ENCODE peak calls at places on chromosomes 5 and 9, in six cellular contexts. One of them, this sample, is unnamed.

GRCh38 chr9:26888271-26888670 is 4.3 kb downstream of the CAAP1 start:
- DNase-seq in NCI-H510A treated with DMSO at 0.1 percent for 48 hours: no peak
- DNase-seq in HT1080: no peak
- DNase-seq in NCI-H1105 treated with DMSO at 0.1 percent for 48 hours: no peak
- DNase-seq in NK-92 treated with Interleukin-12 subunit alpha and Interleukin-12 subunit beta, amount 100 ng/mL, for 24 hours: no peak
- DNase-seq in LoVo: no peak
- DNase-seq in this sample: no peak

GRCh38 chr9:99576002-99576401 is 245.7 kb upstream of the NR4A3 start:
- DNase-seq in NCI-H510A treated with DMSO at 0.1 percent for 48 hours: no peak
- DNase-seq in HT1080: peak
- DNase-seq in NK-92 treated with Interleukin-12 subunit alpha and Interleukin-12 subunit beta, amount 100 ng/mL, for 24 hours: no peak
- DNase-seq in LoVo: no peak
- DNase-seq in NCI-H1105 treated with DMSO at 0.1 percent for 48 hours: no peak
- DNase-seq in this sample: peak

GRCh38 chr9:18796871-18797270 is 236.1 kb downstream of the SAXO1 start:
- DNase-seq in LoVo: no peak
- DNase-seq in HT1080: no peak
- DNase-seq in NCI-H510A treated with DMSO at 0.1 percent for 48 hours: no peak
- DNase-seq in NK-92 treated with Interleukin-12 subunit alpha and Interleukin-12 subunit beta, amount 100 ng/mL, for 24 hours: no peak
- DNase-seq in NCI-H1105 treated with DMSO at 0.1 percent for 48 hours: no peak
- DNase-seq in this sample: no peak

GRCh38 chr9:106830527-106831140 is 32.3 kb upstream of the ZNF462 start:
- DNase-seq in NCI-H1105 treated with DMSO at 0.1 percent for 48 hours: no peak
- DNase-seq in HT1080: peak
- DNase-seq in NCI-H510A treated with DMSO at 0.1 percent for 48 hours: no peak
- DNase-seq in NK-92 treated with Interleukin-12 subunit alpha and Interleukin-12 subunit beta, amount 100 ng/mL, for 24 hours: no peak
- DNase-seq in LoVo: no peak
- DNase-seq in this sample: no peak

GRCh38 chr5:3200356-3200755 is 395.3 kb upstream of the IRX1 start:
- DNase-seq in HT1080: no peak
- DNase-seq in LoVo: no peak
- DNase-seq in NCI-H1105 treated with DMSO at 0.1 percent for 48 hours: no peak
- DNase-seq in NCI-H510A treated with DMSO at 0.1 percent for 48 hours: no peak
- DNase-seq in NK-92 treated with Interleukin-12 subunit alpha and Interleukin-12 subunit beta, amount 100 ng/mL, for 24 hours: no peak
- DNase-seq in this sample: no peak

GRCh38 chr5:178293400-178293799 is 60.8 kb upstream of the PHYKPL start:
- DNase-seq in HT1080: no peak
- DNase-seq in NCI-H1105 treated with DMSO at 0.1 percent for 48 hours: peak
- DNase-seq in NK-92 treated with Interleukin-12 subunit alpha and Interleukin-12 subunit beta, amount 100 ng/mL, for 24 hours: no peak
- DNase-seq in NCI-H510A treated with DMSO at 0.1 percent for 48 hours: no peak
- DNase-seq in LoVo: no peak
- DNase-seq in this sample: no peak

GRCh38 chr5:15248731-15249130 is 251.2 kb upstream of the FBXL7 start:
- DNase-seq in NCI-H510A treated with DMSO at 0.1 percent for 48 hours: no peak
- DNase-seq in NCI-H1105 treated with DMSO at 0.1 percent for 48 hours: no peak
- DNase-seq in LoVo: no peak
- DNase-seq in HT1080: no peak
- DNase-seq in NK-92 treated with Interleukin-12 subunit alpha and Interleukin-12 subunit beta, amount 100 ng/mL, for 24 hours: no peak
- DNase-seq in this sample: peak

GRCh38 chr9:78428640-78429039 is 131.7 kb downstream of the PSAT1 start:
- DNase-seq in HT1080: no peak
- DNase-seq in NK-92 treated with Interleukin-12 subunit alpha and Interleukin-12 subunit beta, amount 100 ng/mL, for 24 hours: no peak
- DNase-seq in NCI-H1105 treated with DMSO at 0.1 percent for 48 hours: no peak
- DNase-seq in LoVo: no peak
- DNase-seq in NCI-H510A treated with DMSO at 0.1 percent for 48 hours: no peak
- DNase-seq in this sample: no peak

GRCh38 chr5:173637340-173637739 is 20.9 kb upstream of the BOD1 start:
- DNase-seq in NCI-H1105 treated with DMSO at 0.1 percent for 48 hours: no peak
- DNase-seq in HT1080: no peak
- DNase-seq in NK-92 treated with Interleukin-12 subunit alpha and Interleukin-12 subunit beta, amount 100 ng/mL, for 24 hours: no peak
- DNase-seq in NCI-H510A treated with DMSO at 0.1 percent for 48 hours: no peak
- DNase-seq in LoVo: no peak
- DNase-seq in this sample: no peak

GRCh38 chr5:103808464-103809106 is 246.0 kb upstream of the NUDT12 start:
- DNase-seq in NCI-H1105 treated with DMSO at 0.1 percent for 48 hours: peak
- DNase-seq in NCI-H510A treated with DMSO at 0.1 percent for 48 hours: peak
- DNase-seq in LoVo: peak
- DNase-seq in HT1080: peak
- DNase-seq in NK-92 treated with Interleukin-12 subunit alpha and Interleukin-12 subunit beta, amount 100 ng/mL, for 24 hours: no peak
- DNase-seq in this sample: peak

GRCh38 chr5:173055722-173055982 is 500 bp upstream of the CREBRF start:
- DNase-seq in NCI-H1105 treated with DMSO at 0.1 percent for 48 hours: no peak
- DNase-seq in NK-92 treated with Interleukin-12 subunit alpha and Interleukin-12 subunit beta, amount 100 ng/mL, for 24 hours: no peak
- DNase-seq in HT1080: no peak
- DNase-seq in LoVo: no peak
- DNase-seq in NCI-H510A treated with DMSO at 0.1 percent for 48 hours: no peak
- DNase-seq in this sample: no peak

GRCh38 chr5:68088302-68088701 is 127.3 kb upstream of the PIK3R1 start:
- DNase-seq in NCI-H1105 treated with DMSO at 0.1 percent for 48 hours: no peak
- DNase-seq in NK-92 treated with Interleukin-12 subunit alpha and Interleukin-12 subunit beta, amount 100 ng/mL, for 24 hours: no peak
- DNase-seq in LoVo: no peak
- DNase-seq in HT1080: no peak
- DNase-seq in NCI-H510A treated with DMSO at 0.1 percent for 48 hours: no peak
- DNase-seq in this sample: no peak

GRCh38 chr5:179312557-179313235 is 32.6 kb downstream of the ADAMTS2 start:
- DNase-seq in NCI-H1105 treated with DMSO at 0.1 percent for 48 hours: no peak
- DNase-seq in HT1080: no peak
- DNase-seq in NCI-H510A treated with DMSO at 0.1 percent for 48 hours: no peak
- DNase-seq in NK-92 treated with Interleukin-12 subunit alpha and Interleukin-12 subunit beta, amount 100 ng/mL, for 24 hours: no peak
- DNase-seq in LoVo: no peak
- DNase-seq in this sample: no peak

GRCh38 chr9:109430231-109430630 is 67.9 kb downstream of the PTPN3 start:
- DNase-seq in HT1080: no peak
- DNase-seq in NCI-H510A treated with DMSO at 0.1 percent for 48 hours: no peak
- DNase-seq in LoVo: no peak
- DNase-seq in NK-92 treated with Interleukin-12 subunit alpha and Interleukin-12 subunit beta, amount 100 ng/mL, for 24 hours: no peak
- DNase-seq in NCI-H1105 treated with DMSO at 0.1 percent for 48 hours: no peak
- DNase-seq in this sample: no peak

GRCh38 chr9:14437336-14438231 is 123.6 kb upstream of the NFIB start:
- DNase-seq in NCI-H510A treated with DMSO at 0.1 percent for 48 hours: peak
- DNase-seq in LoVo: no peak
- DNase-seq in NCI-H1105 treated with DMSO at 0.1 percent for 48 hours: peak
- DNase-seq in NK-92 treated with Interleukin-12 subunit alpha and Interleukin-12 subunit beta, amount 100 ng/mL, for 24 hours: no peak
- DNase-seq in HT1080: no peak
- DNase-seq in this sample: no peak

GRCh38 chr9:104286792-104287191 is 192.7 kb downstream of the SMC2 start:
- DNase-seq in NCI-H510A treated with DMSO at 0.1 percent for 48 hours: no peak
- DNase-seq in HT1080: peak
- DNase-seq in LoVo: peak
- DNase-seq in NCI-H1105 treated with DMSO at 0.1 percent for 48 hours: no peak
- DNase-seq in NK-92 treated with Interleukin-12 subunit alpha and Interleukin-12 subunit beta, amount 100 ng/mL, for 24 hours: no peak
- DNase-seq in this sample: no peak

GRCh38 chr5:153881687-153882086 is 157.0 kb downstream of the FAM114A2 start:
- DNase-seq in NK-92 treated with Interleukin-12 subunit alpha and Interleukin-12 subunit beta, amount 100 ng/mL, for 24 hours: no peak
- DNase-seq in NCI-H510A treated with DMSO at 0.1 percent for 48 hours: no peak
- DNase-seq in NCI-H1105 treated with DMSO at 0.1 percent for 48 hours: no peak
- DNase-seq in LoVo: no peak
- DNase-seq in HT1080: no peak
- DNase-seq in this sample: no peak

GRCh38 chr5:132239776-132240175 is 12.1 kb upstream of the P4HA2 start:
- DNase-seq in NK-92 treated with Interleukin-12 subunit alpha and Interleukin-12 subunit beta, amount 100 ng/mL, for 24 hours: no peak
- DNase-seq in HT1080: no peak
- DNase-seq in NCI-H1105 treated with DMSO at 0.1 percent for 48 hours: no peak
- DNase-seq in LoVo: no peak
- DNase-seq in NCI-H510A treated with DMSO at 0.1 percent for 48 hours: no peak
- DNase-seq in this sample: no peak

GRCh38 chr5:67515020-67515689 is 318.6 kb upstream of the CD180 start:
- DNase-seq in NCI-H1105 treated with DMSO at 0.1 percent for 48 hours: no peak
- DNase-seq in NK-92 treated with Interleukin-12 subunit alpha and Interleukin-12 subunit beta, amount 100 ng/mL, for 24 hours: peak
- DNase-seq in HT1080: no peak
- DNase-seq in NCI-H510A treated with DMSO at 0.1 percent for 48 hours: no peak
- DNase-seq in LoVo: no peak
- DNase-seq in this sample: no peak

GRCh38 chr5:116137544-116138378 is 52.9 kb downstream of the COMMD10 start:
- DNase-seq in NCI-H1105 treated with DMSO at 0.1 percent for 48 hours: peak
- DNase-seq in NK-92 treated with Interleukin-12 subunit alpha and Interleukin-12 subunit beta, amount 100 ng/mL, for 24 hours: no peak
- DNase-seq in LoVo: peak
- DNase-seq in NCI-H510A treated with DMSO at 0.1 percent for 48 hours: peak
- DNase-seq in HT1080: peak
- DNase-seq in this sample: peak

GRCh38 chr9:967851-968641 is 8.4 kb upstream of the DMRT3 start:
- DNase-seq in NK-92 treated with Interleukin-12 subunit alpha and Interleukin-12 subunit beta, amount 100 ng/mL, for 24 hours: no peak
- DNase-seq in NCI-H1105 treated with DMSO at 0.1 percent for 48 hours: peak
- DNase-seq in HT1080: no peak
- DNase-seq in NCI-H510A treated with DMSO at 0.1 percent for 48 hours: peak
- DNase-seq in LoVo: peak
- DNase-seq in this sample: no peak

GRCh38 chr5:133680830-133681555 is 68.7 kb upstream of the FSTL4 start:
- DNase-seq in NK-92 treated with Interleukin-12 subunit alpha and Interleukin-12 subunit beta, amount 100 ng/mL, for 24 hours: no peak
- DNase-seq in HT1080: no peak
- DNase-seq in NCI-H510A treated with DMSO at 0.1 percent for 48 hours: no peak
- DNase-seq in NCI-H1105 treated with DMSO at 0.1 percent for 48 hours: no peak
- DNase-seq in LoVo: no peak
- DNase-seq in this sample: no peak

GRCh38 chr5:1021136-1021968 is 12.8 kb downstream of the NKD2 start:
- DNase-seq in NK-92 treated with Interleukin-12 subunit alpha and Interleukin-12 subunit beta, amount 100 ng/mL, for 24 hours: no peak
- DNase-seq in NCI-H1105 treated with DMSO at 0.1 percent for 48 hours: no peak
- DNase-seq in HT1080: no peak
- DNase-seq in NCI-H510A treated with DMSO at 0.1 percent for 48 hours: no peak
- DNase-seq in LoVo: no peak
- DNase-seq in this sample: no peak

GRCh38 chr5:61933787-61934626 is 372.0 kb upstream of the KIF2A start:
- DNase-seq in LoVo: peak
- DNase-seq in NK-92 treated with Interleukin-12 subunit alpha and Interleukin-12 subunit beta, amount 100 ng/mL, for 24 hours: peak
- DNase-seq in HT1080: peak
- DNase-seq in NCI-H510A treated with DMSO at 0.1 percent for 48 hours: peak
- DNase-seq in NCI-H1105 treated with DMSO at 0.1 percent for 48 hours: peak
- DNase-seq in this sample: peak

GRCh38 chr9:127972316-127972871 is 8.4 kb downstream of the EEIG1 start:
- DNase-seq in NCI-H510A treated with DMSO at 0.1 percent for 48 hours: no peak
- DNase-seq in NCI-H1105 treated with DMSO at 0.1 percent for 48 hours: no peak
- DNase-seq in NK-92 treated with Interleukin-12 subunit alpha and Interleukin-12 subunit beta, amount 100 ng/mL, for 24 hours: no peak
- DNase-seq in LoVo: no peak
- DNase-seq in HT1080: no peak
- DNase-seq in this sample: no peak

GRCh38 chr5:173765661-173766060 is 122.5 kb upstream of the CPEB4 start:
- DNase-seq in NCI-H1105 treated with DMSO at 0.1 percent for 48 hours: no peak
- DNase-seq in HT1080: no peak
- DNase-seq in NK-92 treated with Interleukin-12 subunit alpha and Interleukin-12 subunit beta, amount 100 ng/mL, for 24 hours: no peak
- DNase-seq in NCI-H510A treated with DMSO at 0.1 percent for 48 hours: no peak
- DNase-seq in LoVo: no peak
- DNase-seq in this sample: no peak

GRCh38 chr5:34735436-34736426 is 79.6 kb downstream of the RAI14 start:
- DNase-seq in LoVo: no peak
- DNase-seq in NCI-H510A treated with DMSO at 0.1 percent for 48 hours: no peak
- DNase-seq in NCI-H1105 treated with DMSO at 0.1 percent for 48 hours: no peak
- DNase-seq in HT1080: peak
- DNase-seq in NK-92 treated with Interleukin-12 subunit alpha and Interleukin-12 subunit beta, amount 100 ng/mL, for 24 hours: no peak
- DNase-seq in this sample: no peak

GRCh38 chr5:44644628-44645027 is 164.1 kb upstream of the MRPS30 start:
- DNase-seq in NK-92 treated with Interleukin-12 subunit alpha and Interleukin-12 subunit beta, amount 100 ng/mL, for 24 hours: no peak
- DNase-seq in NCI-H510A treated with DMSO at 0.1 percent for 48 hours: no peak
- DNase-seq in HT1080: no peak
- DNase-seq in LoVo: no peak
- DNase-seq in NCI-H1105 treated with DMSO at 0.1 percent for 48 hours: no peak
- DNase-seq in this sample: no peak

GRCh38 chr9:78295731-78296130 is 1.2 kb upstream of the PSAT1 start:
- DNase-seq in NK-92 treated with Interleukin-12 subunit alpha and Interleukin-12 subunit beta, amount 100 ng/mL, for 24 hours: no peak
- DNase-seq in LoVo: no peak
- DNase-seq in HT1080: no peak
- DNase-seq in NCI-H510A treated with DMSO at 0.1 percent for 48 hours: peak
- DNase-seq in NCI-H1105 treated with DMSO at 0.1 percent for 48 hours: no peak
- DNase-seq in this sample: peak

This sample was measured in HT-29.